ENCODE peak calls at places on chromosomes 6 and 20, in four cellular contexts. B is A549, U is HepG2, S is H1. E is an unnamed sample.

GRCh38 chr6:118936304-118936703 is 1.3 kb upstream of the MCM9 start:
- DNase-seq in B (no peak), U (no peak), S (no peak), E (no peak)

GRCh38 chr6:41370488-41371111 is 35.2 kb downstream of the NCR2 start:
- DNase-seq in B (no peak), U (no peak), S (peak), E (no peak)

GRCh38 chr6:38141716-38142115 is 322.2 kb downstream of the ZFAND3 start:
- DNase-seq in B (no peak), U (no peak), S (no peak), E (no peak)

GRCh38 chr6:72218125-72218524 is 331.8 kb downstream of the RIMS1 start:
- DNase-seq in B (peak), U (peak), S (peak), E (peak)

GRCh38 chr6:154356118-154356517 is 485 bp downstream of the IPCEF1 start:
- DNase-seq in B (no peak), U (no peak), S (no peak), E (no peak)

GRCh38 chr6:126307859-126308258 is 32.1 kb upstream of the CENPW start:
- DNase-seq in B (no peak), U (no peak), S (no peak), E (no peak)

GRCh38 chr6:136956590-136957573 is 34.8 kb downstream of the SLC35D3 start:
- DNase-seq in B (no peak), U (no peak), S (peak), E (no peak)

GRCh38 chr20:57451759-57452661 is 60.8 kb downstream of the RBM38 start:
- DNase-seq in B (no peak), U (no peak), S (no peak), E (peak)

GRCh38 chr20:47795214-47795667 is 10.0 kb upstream of the SULF2 start:
- DNase-seq in B (no peak), U (no peak), S (no peak), E (no peak)

GRCh38 chr6:34656378-34657036 is 40.1 kb downstream of the ILRUN start:
- DNase-seq in B (no peak), U (peak), S (no peak), E (no peak)

GRCh38 chr20:48603116-48603818 is 224.5 kb downstream of the PREX1 start:
- DNase-seq in B (no peak), U (no peak), S (no peak), E (no peak)

GRCh38 chr6:40791004-40791403 is 203.8 kb upstream of the LRFN2 start:
- DNase-seq in B (no peak), U (no peak), S (no peak), E (no peak)

GRCh38 chr6:91911945-91912344 is 1325.1 kb upstream of the MAP3K7 start:
- DNase-seq in B (no peak), U (no peak), S (no peak), E (no peak)

GRCh38 chr6:37557645-37558114 is 58.0 kb upstream of the CCDC167 start:
- DNase-seq in B (no peak), U (no peak), S (no peak), E (no peak)

GRCh38 chr6:10099086-10099499 is 315.8 kb downstream of the TFAP2A start:
- DNase-seq in B (no peak), U (no peak), S (peak), E (no peak)

GRCh38 chr6:79504372-79504771 is 32.9 kb downstream of the LCA5 start:
- DNase-seq in B (no peak), U (peak), S (no peak), E (no peak)

GRCh38 chr6:130529569-130530149 is 163.8 kb downstream of the TMEM200A start:
- DNase-seq in B (no peak), U (no peak), S (no peak), E (no peak)

GRCh38 chr6:113901482-113901881 is 44.3 kb downstream of the MARCKS start:
- DNase-seq in B (no peak), U (no peak), S (no peak), E (no peak)

GRCh38 chr6:134642217-134642616 is 307.7 kb downstream of the ALDH8A1 start:
- DNase-seq in B (no peak), U (no peak), S (no peak), E (no peak)

GRCh38 chr20:58650181-58650775 is 805 bp upstream of the STX16 start:
- DNase-seq in B (no peak), U (no peak), S (peak), E (peak)

GRCh38 chr6:156175433-156175832 is 601.7 kb upstream of the ARID1B start:
- DNase-seq in B (no peak), U (no peak), S (no peak), E (no peak)

GRCh38 chr6:57327311-57327710 is 9.9 kb downstream of the PRIM2 start:
- DNase-seq in B (no peak), U (no peak), S (no peak), E (no peak)

GRCh38 chr6:27765028-27765427 is 147.2 kb downstream of the OR2B2 start:
- DNase-seq in B (no peak), U (no peak), S (no peak), E (no peak)

GRCh38 chr6:130937942-130938604 is 110.9 kb downstream of the SMLR1 start:
- DNase-seq in B (no peak), U (peak), S (no peak), E (no peak)

GRCh38 chr6:144138542-144138941 is 11.8 kb upstream of the STX11 start:
- DNase-seq in B (no peak), U (no peak), S (no peak), E (no peak)

GRCh38 chr6:117265425-117266266 is at the start of gene VGLL2:
- DNase-seq in B (peak), U (peak), S (peak), E (no peak)

GRCh38 chr6:11632795-11633511 is 95.4 kb downstream of the TMEM170B start:
- DNase-seq in B (no peak), U (no peak), S (no peak), E (no peak)

GRCh38 chr6:23081701-23082100 is 512.3 kb downstream of the HDGFL1 start:
- DNase-seq in B (no peak), U (no peak), S (no peak), E (no peak)

GRCh38 chr6:23456396-23456795 is 669.6 kb upstream of the NRSN1 start:
- DNase-seq in B (no peak), U (no peak), S (no peak), E (no peak)

GRCh38 chr20:18983796-18984195 is 170.2 kb downstream of the SCP2D1 start:
- DNase-seq in B (no peak), U (no peak), S (no peak), E (no peak)

GRCh38 chr6:42569102-42570028 is 5.5 kb downstream of the UBR2 start:
- DNase-seq in B (no peak), U (no peak), S (no peak), E (peak)

GRCh38 chr20:60258255-60258863 is 300.1 kb downstream of the CDH26 start:
- DNase-seq in B (no peak), U (peak), S (no peak), E (no peak)

GRCh38 chr20:45407067-45407745 is 883 bp upstream of the DBNDD2 start:
- DNase-seq in B (no peak), U (no peak), S (no peak), E (peak)

GRCh38 chr6:16959789-16960188 is 142.1 kb upstream of the STMND1 start:
- DNase-seq in B (no peak), U (no peak), S (no peak), E (no peak)

GRCh38 chr6:99790679-99791078 is 184.0 kb downstream of the PRDM13 start:
- DNase-seq in B (no peak), U (no peak), S (no peak), E (no peak)

GRCh38 chr20:1945134-1945618 is 48.7 kb downstream of the PDYN start:
- DNase-seq in B (no peak), U (no peak), S (no peak), E (no peak)

GRCh38 chr6:7106752-7107577 is 796 bp upstream of the RREB1 start:
- DNase-seq in B (peak), U (no peak), S (peak), E (peak)

GRCh38 chr6:129212081-129212480 is 329.1 kb downstream of the LAMA2 start:
- DNase-seq in B (no peak), U (no peak), S (no peak), E (no peak)

GRCh38 chr20:8722277-8722928 is 346.5 kb upstream of the PLCB4 start:
- DNase-seq in B (peak), U (peak), S (no peak), E (peak)

GRCh38 chr6:5854900-5855299 is 151.8 kb downstream of the NRN1 start:
- DNase-seq in B (no peak), U (no peak), S (no peak), E (no peak)

GRCh38 chr6:5850848-5851255 is 155.9 kb downstream of the NRN1 start:
- DNase-seq in B (no peak), U (no peak), S (no peak), E (no peak)

GRCh38 chr6:5860849-5861248 is 145.9 kb downstream of the NRN1 start:
- DNase-seq in B (no peak), U (no peak), S (no peak), E (no peak)

GRCh38 chr6:5851261-5851757 is 155.4 kb downstream of the NRN1 start:
- DNase-seq in B (peak), U (no peak), S (peak), E (no peak)

GRCh38 chr6:5855787-5856186 is 150.9 kb downstream of the NRN1 start:
- DNase-seq in B (no peak), U (no peak), S (no peak), E (no peak)
- TF ChIP-seq PHF8 in B (no peak), U (no peak), S (no peak), E (no peak)

GRCh38 chr6:109793793-109794192 is 102.7 kb downstream of the FIG4 start:
- DNase-seq in B (peak), U (no peak), S (no peak), E (peak)
- TF ChIP-seq PHF8 in B (no peak), U (no peak), S (no peak), E (no peak)

DNA sequence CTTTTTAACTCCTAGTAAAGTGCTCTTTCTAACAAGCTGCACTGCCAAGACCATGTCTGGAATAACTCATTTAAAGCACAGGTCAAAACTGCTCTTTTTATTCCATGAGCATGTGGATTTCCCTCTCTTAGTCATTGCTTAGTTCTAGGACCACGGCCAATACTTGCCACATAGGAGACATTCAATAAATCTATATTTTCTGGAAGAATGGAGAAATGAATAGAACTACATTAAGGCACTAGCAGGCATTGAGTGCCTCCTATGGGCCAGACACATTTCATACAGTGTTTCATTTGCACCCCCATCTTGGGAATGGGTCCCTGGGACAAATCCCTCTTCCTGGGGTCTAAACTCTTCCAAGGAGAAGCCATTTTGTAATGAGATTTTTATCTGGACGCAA is 552.8 kb upstream of the CITED2 start:
- DNase-seq in B (no peak), U (no peak), S (no peak), E (peak)
- TF ChIP-seq PHF8 in B (no peak), U (no peak), S (no peak), E (no peak)

DNA sequence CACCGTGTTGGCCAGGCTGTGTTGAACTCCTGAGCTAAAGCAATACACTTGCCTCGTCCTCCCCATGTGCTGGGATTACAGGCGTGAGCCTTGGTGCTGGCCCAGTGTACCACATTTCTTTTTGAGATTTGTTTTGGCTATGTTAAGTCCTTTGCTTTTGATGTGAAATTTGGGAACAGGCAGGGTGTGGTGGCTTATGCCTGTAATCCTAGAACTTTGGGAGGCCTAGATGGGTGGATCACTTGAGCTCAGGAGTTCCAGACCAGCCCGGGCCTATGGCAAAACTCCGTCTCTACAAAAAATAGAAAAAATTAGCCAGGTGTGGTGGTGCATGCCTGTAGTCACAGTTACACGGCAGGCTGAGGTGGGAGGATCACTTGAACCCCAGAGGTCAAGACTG is 40.2 kb downstream of the GINS1 start:
- DNase-seq in B (no peak), U (no peak), S (no peak), E (no peak)
- TF ChIP-seq PHF8 in B (no peak), U (no peak), S (no peak), E (no peak)

GRCh38 chr6:3749390-3749978 is 2.0 kb downstream of the PXDC1 start:
- DNase-seq in B (no peak), U (no peak), S (no peak), E (peak)

GRCh38 chr6:3749991-3750323 is 1.6 kb downstream of the PXDC1 start:
- DNase-seq in B (no peak), U (peak), S (no peak), E (peak)

GRCh38 chr6:3751019-3751729 is at the start of gene PXDC1:
- DNase-seq in B (no peak), U (no peak), S (peak), E (no peak)

GRCh38 chr6:3751730-3752537 is 421 bp upstream of the PXDC1 start:
- DNase-seq in B (peak), U (peak), S (peak), E (peak)

GRCh38 chr6:3750324-3751018 is 1.0 kb downstream of the PXDC1 start:
- DNase-seq in B (no peak), U (peak), S (peak), E (no peak)
- TF ChIP-seq PHF8 in B (no peak), U (peak), S (no peak), E (no peak)

GRCh38 chr6:87093651-87094050 is 1.3 kb downstream of the CGA start:
- DNase-seq in B (no peak), U (no peak), S (no peak), E (no peak)
- TF ChIP-seq PHF8 in B (no peak), U (no peak), S (no peak), E (no peak)

GRCh38 chr6:36373368-36374009 is 14.0 kb downstream of the ETV7 start:
- DNase-seq in B (no peak), U (no peak), S (no peak), E (no peak)
- TF ChIP-seq PHF8 in B (no peak), U (no peak), S (no peak), E (no peak)

GRCh38 chr6:14638932-14639875 is 521.6 kb downstream of the CD83 start:
- DNase-seq in B (no peak), U (no peak), S (peak), E (no peak)
- TF ChIP-seq PHF8 in B (no peak), U (no peak), S (no peak), E (no peak)

DNA sequence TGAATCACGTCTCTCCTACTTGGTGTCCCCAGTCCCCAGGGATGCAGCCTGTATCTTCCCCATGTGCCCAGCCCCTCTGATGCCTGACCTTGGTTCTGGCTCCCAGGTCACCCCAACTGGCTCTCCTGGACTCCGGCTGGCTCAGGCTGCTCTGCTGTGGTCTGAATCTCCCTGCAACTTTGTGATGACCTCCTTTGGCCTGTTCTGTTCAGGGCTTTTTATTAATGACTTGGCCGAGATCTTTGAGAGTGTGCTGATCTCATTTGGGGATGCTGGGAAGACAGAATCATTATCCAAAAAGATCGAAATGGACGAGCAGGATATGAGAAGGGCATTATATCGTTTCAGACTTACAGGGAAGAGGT is 67.4 kb downstream of the IGF2R start:
- DNase-seq in B (no peak), U (no peak), S (no peak), E (no peak)
- TF ChIP-seq PHF8 in B (no peak), U (no peak), S (no peak), E (no peak)

GRCh38 chr6:122604676-122605075 is 5.5 kb upstream of the PKIB start:
- DNase-seq in B (no peak), U (no peak), S (no peak), E (no peak)
- TF ChIP-seq PHF8 in B (no peak), U (no peak), S (no peak), E (no peak)

E was measured in K562.